ENCODE peak calls at places on chromosome 21, in eight cellular contexts. W is NCI-H774, V is NCI-H748 treated with DMSO at 0.1 percent for 48 hours, N is fibroblast of the conjunctiva, B is midbrain, R is AG09309, A is left cardiac atrium, Y is amygdala. L is an unnamed sample.

GRCh38 chr21:44949161-44950015 is 9.6 kb downstream of the SLX9 start:
- DNase-seq in A (peak), R (no peak), Y (no peak), N (peak), V (no peak), W (no peak), B (peak), L (peak)

GRCh38 chr21:31911138-31911907 is 38.5 kb downstream of the HUNK start:
- DNase-seq in A (no peak), V (no peak), R (peak), N (no peak), Y (no peak), W (no peak), B (no peak), L (no peak)

GRCh38 chr21:44368711-44369446 is 15.5 kb downstream of the TRPM2 start:
- DNase-seq in A (no peak), B (no peak), Y (no peak), V (no peak), W (no peak), R (no peak), N (no peak), L (no peak)

GRCh38 chr21:42281196-42281680 is 34.0 kb downstream of the TFF3 start:
- DNase-seq in N (no peak), W (no peak), Y (no peak), B (no peak), R (no peak), V (no peak), A (no peak), L (no peak)

GRCh38 chr21:41426656-41427311 is 745 bp downstream of the MX1 start:
- DNase-seq in A (no peak), N (no peak), V (no peak), B (no peak), W (no peak), R (no peak), Y (no peak), L (no peak)

GRCh38 chr21:15174923-15175322 is 110.1 kb upstream of the NRIP1 start:
- DNase-seq in R (no peak), B (no peak), Y (no peak), V (no peak), A (no peak), W (no peak), N (no peak), L (no peak)

GRCh38 chr21:44866780-44867179 is 6.7 kb downstream of the PTTG1IP start:
- DNase-seq in B (no peak), R (no peak), W (no peak), N (peak), V (no peak), A (no peak), Y (no peak), L (no peak)

GRCh38 chr21:35291963-35292627 is 243.0 kb upstream of the RUNX1 start:
- DNase-seq in N (no peak), B (no peak), R (no peak), Y (no peak), A (no peak), W (no peak), V (no peak), L (no peak)

GRCh38 chr21:26451014-26451740 is 121.9 kb downstream of the CYYR1 start:
- DNase-seq in A (no peak), R (no peak), V (no peak), W (no peak), Y (no peak), B (no peak), N (no peak), L (no peak)

GRCh38 chr21:24290151-24290833 is 1317.0 kb downstream of the MRPL39 start:
- DNase-seq in Y (no peak), B (no peak), N (no peak), A (no peak), V (peak), W (no peak), R (no peak), L (no peak)

GRCh38 chr21:33230518-33231324 is 983 bp downstream of the IFNAR2 start:
- DNase-seq in Y (peak), V (no peak), W (no peak), N (no peak), B (peak), A (peak), R (no peak), L (no peak)

GRCh38 chr21:35102488-35103407 is 53.6 kb upstream of the RUNX1 start:
- DNase-seq in W (no peak), A (peak), Y (peak), R (no peak), N (no peak), B (peak), V (no peak), L (no peak)

GRCh38 chr21:42187976-42188653 is 30.8 kb upstream of the ABCG1 start:
- DNase-seq in A (no peak), Y (no peak), R (no peak), V (no peak), N (no peak), W (no peak), B (peak), L (no peak)

GRCh38 chr21:20639026-20639425 is 359.2 kb upstream of the NCAM2 start:
- DNase-seq in V (no peak), N (no peak), B (no peak), R (no peak), A (no peak), W (no peak), Y (no peak), L (no peak)

GRCh38 chr21:10640446-10640845 is 119.1 kb downstream of the TPTE start:
- DNase-seq in R (no peak), W (no peak), A (no peak), V (no peak), N (no peak), Y (no peak), B (no peak), L (no peak)

GRCh38 chr21:42594616-42595280 is 58.7 kb upstream of the PDE9A start:
- DNase-seq in B (no peak), R (no peak), Y (no peak), V (no peak), W (no peak), N (no peak), A (no peak), L (no peak)

GRCh38 chr21:42113926-42114409 is 42.9 kb downstream of the UMODL1 start:
- DNase-seq in W (no peak), A (no peak), Y (no peak), B (no peak), R (no peak), N (no peak), V (no peak), L (no peak)

GRCh38 chr21:33817663-33818433 is 97.8 kb downstream of the ATP5PO start:
- DNase-seq in W (peak), A (no peak), B (no peak), Y (no peak), N (no peak), V (peak), R (no peak), L (no peak)

GRCh38 chr21:45942755-45943629 is 38.6 kb upstream of the COL6A1 start:
- DNase-seq in N (no peak), A (no peak), Y (no peak), V (no peak), W (no peak), B (no peak), R (no peak), L (no peak)

GRCh38 chr21:32186843-32187242 is 92.0 kb downstream of the MIS18A start:
- DNase-seq in W (no peak), R (no peak), A (no peak), N (no peak), B (no peak), Y (no peak), V (no peak), L (no peak)

GRCh38 chr21:43877936-43878575 is 13.0 kb downstream of the AGPAT3 start:
- DNase-seq in V (no peak), R (no peak), N (no peak), W (no peak), A (no peak), B (no peak), Y (no peak), L (no peak)

GRCh38 chr21:44938976-44939531 is 775 bp upstream of the SLX9 start:
- DNase-seq in A (no peak), V (no peak), B (no peak), W (no peak), Y (no peak), N (no peak), R (no peak), L (no peak)

GRCh38 chr21:31220567-31220966 is 123.5 kb downstream of the TIAM1 start:
- DNase-seq in Y (no peak), W (no peak), R (no peak), A (no peak), N (peak), B (peak), V (peak), L (no peak)

GRCh38 chr21:40143822-40144525 is 276.7 kb downstream of the PCP4 start:
- DNase-seq in Y (peak), B (peak), R (no peak), W (peak), A (peak), V (peak), N (peak), L (no peak)

GRCh38 chr21:33686386-33686785 is 44.1 kb downstream of the ITSN1 start:
- DNase-seq in A (no peak), Y (no peak), B (no peak), R (no peak), W (no peak), N (no peak), V (no peak), L (no peak)

GRCh38 chr21:37380349-37381323 is 14.1 kb downstream of the DYRK1A start:
- DNase-seq in N (no peak), B (no peak), R (no peak), V (no peak), A (no peak), Y (no peak), W (no peak), L (no peak)

GRCh38 chr21:46323227-46323709 is 402 bp downstream of the C21orf58 start:
- DNase-seq in Y (no peak), B (no peak), W (no peak), V (no peak), A (peak), N (no peak), R (no peak), L (no peak)

GRCh38 chr21:34640858-34641257 is 25.9 kb upstream of the RCAN1 start:
- DNase-seq in N (peak), B (no peak), R (peak), V (no peak), A (no peak), Y (no peak), W (no peak), L (no peak)

GRCh38 chr21:45887121-45887611 is 94.4 kb upstream of the COL6A1 start:
- DNase-seq in W (peak), B (peak), A (peak), R (no peak), N (no peak), Y (no peak), V (no peak), L (no peak)

GRCh38 chr21:26185446-26185845 is 14.9 kb upstream of the APP start:
- DNase-seq in B (no peak), N (no peak), A (no peak), W (no peak), V (no peak), R (no peak), Y (no peak), L (no peak)

GRCh38 chr21:38323721-38324591 is 67.2 kb downstream of the KCNJ15 start:
- DNase-seq in B (no peak), R (peak), N (no peak), A (no peak), W (no peak), V (peak), Y (no peak), L (no peak)

GRCh38 chr21:33700491-33700890 is 58.2 kb downstream of the ITSN1 start:
- DNase-seq in Y (no peak), W (no peak), B (no peak), R (no peak), N (no peak), A (no peak), V (no peak), L (no peak)

GRCh38 chr21:42682661-42683060 is 29.2 kb downstream of the PDE9A start:
- DNase-seq in A (no peak), R (no peak), Y (no peak), B (no peak), N (no peak), V (no peak), W (no peak), L (no peak)

GRCh38 chr21:44752701-44753235 is 41.4 kb upstream of the TSPEAR start:
- DNase-seq in B (no peak), Y (no peak), V (no peak), N (no peak), A (no peak), R (no peak), W (no peak), L (no peak)

L was measured in NCI-H1048.